ENCODE peak calls at places on chromosome 15, in ten cellular contexts. One of them, this sample, is unnamed.

GRCh38 chr15:57364282-57365007 is 11.9 kb upstream of the CGNL1 start:
- DNase-seq in NCI-H1092 treated with DMSO at 0.1 percent for 48 hours: no peak
- DNase-seq in GM23248: no peak
- DNase-seq in pulmonary artery endothelial cell: no peak
- DNase-seq in activated naive CD8-positive, alpha-beta T cell treated with anti-CD3 and anti-CD28 coated beads for 36 hours: no peak
- DNase-seq in ecto neural progenitor cell: no peak
- DNase-seq in A549: no peak
- DNase-seq in heart left ventricle: no peak
- DNase-seq in amniotic epithelial cell: peak
- DNase-seq in activated CD8-positive, alpha-beta memory T cell treated with anti-CD3 and anti-CD28 coated beads for 1 hour: no peak
- DNase-seq in this sample: peak

GRCh38 chr15:52857471-52857870 is 67.3 kb upstream of the ONECUT1 start:
- DNase-seq in pulmonary artery endothelial cell: no peak
- DNase-seq in A549: no peak
- DNase-seq in activated naive CD8-positive, alpha-beta T cell treated with anti-CD3 and anti-CD28 coated beads for 36 hours: no peak
- DNase-seq in amniotic epithelial cell: no peak
- DNase-seq in ecto neural progenitor cell: no peak
- DNase-seq in activated CD8-positive, alpha-beta memory T cell treated with anti-CD3 and anti-CD28 coated beads for 1 hour: no peak
- DNase-seq in GM23248: no peak
- DNase-seq in NCI-H1092 treated with DMSO at 0.1 percent for 48 hours: no peak
- DNase-seq in heart left ventricle: no peak
- DNase-seq in this sample: no peak

GRCh38 chr15:47961401-47962090 is 159.2 kb upstream of the SLC24A5 start:
- DNase-seq in ecto neural progenitor cell: no peak
- DNase-seq in heart left ventricle: no peak
- DNase-seq in NCI-H1092 treated with DMSO at 0.1 percent for 48 hours: peak
- DNase-seq in A549: no peak
- DNase-seq in GM23248: no peak
- DNase-seq in activated naive CD8-positive, alpha-beta T cell treated with anti-CD3 and anti-CD28 coated beads for 36 hours: peak
- DNase-seq in pulmonary artery endothelial cell: no peak
- DNase-seq in activated CD8-positive, alpha-beta memory T cell treated with anti-CD3 and anti-CD28 coated beads for 1 hour: no peak
- DNase-seq in amniotic epithelial cell: no peak
- DNase-seq in this sample: no peak

GRCh38 chr15:53448215-53449001 is 311.1 kb downstream of the WDR72 start:
- DNase-seq in GM23248: no peak
- DNase-seq in NCI-H1092 treated with DMSO at 0.1 percent for 48 hours: peak
- DNase-seq in heart left ventricle: no peak
- DNase-seq in activated naive CD8-positive, alpha-beta T cell treated with anti-CD3 and anti-CD28 coated beads for 36 hours: no peak
- DNase-seq in A549: no peak
- DNase-seq in amniotic epithelial cell: no peak
- DNase-seq in pulmonary artery endothelial cell: no peak
- DNase-seq in activated CD8-positive, alpha-beta memory T cell treated with anti-CD3 and anti-CD28 coated beads for 1 hour: no peak
- DNase-seq in ecto neural progenitor cell: no peak
- DNase-seq in this sample: no peak

GRCh38 chr15:57218826-57219576 is 157.3 kb upstream of the CGNL1 start:
- DNase-seq in activated naive CD8-positive, alpha-beta T cell treated with anti-CD3 and anti-CD28 coated beads for 36 hours: no peak
- DNase-seq in A549: peak
- DNase-seq in ecto neural progenitor cell: no peak
- DNase-seq in GM23248: peak
- DNase-seq in amniotic epithelial cell: peak
- DNase-seq in NCI-H1092 treated with DMSO at 0.1 percent for 48 hours: peak
- DNase-seq in pulmonary artery endothelial cell: no peak
- DNase-seq in heart left ventricle: no peak
- DNase-seq in activated CD8-positive, alpha-beta memory T cell treated with anti-CD3 and anti-CD28 coated beads for 1 hour: no peak
- DNase-seq in this sample: peak

GRCh38 chr15:22253676-22254408 is 173.5 kb downstream of the OR4M2 start:
- DNase-seq in NCI-H1092 treated with DMSO at 0.1 percent for 48 hours: no peak
- DNase-seq in activated naive CD8-positive, alpha-beta T cell treated with anti-CD3 and anti-CD28 coated beads for 36 hours: peak
- DNase-seq in GM23248: no peak
- DNase-seq in ecto neural progenitor cell: no peak
- DNase-seq in pulmonary artery endothelial cell: no peak
- DNase-seq in A549: no peak
- DNase-seq in activated CD8-positive, alpha-beta memory T cell treated with anti-CD3 and anti-CD28 coated beads for 1 hour: no peak
- DNase-seq in heart left ventricle: no peak
- DNase-seq in amniotic epithelial cell: no peak
- DNase-seq in this sample: no peak

GRCh38 chr15:38010390-38010789 is 76.0 kb downstream of the TMCO5A start:
- DNase-seq in GM23248: no peak
- DNase-seq in activated naive CD8-positive, alpha-beta T cell treated with anti-CD3 and anti-CD28 coated beads for 36 hours: no peak
- DNase-seq in amniotic epithelial cell: no peak
- DNase-seq in heart left ventricle: no peak
- DNase-seq in ecto neural progenitor cell: no peak
- DNase-seq in NCI-H1092 treated with DMSO at 0.1 percent for 48 hours: no peak
- DNase-seq in A549: no peak
- DNase-seq in activated CD8-positive, alpha-beta memory T cell treated with anti-CD3 and anti-CD28 coated beads for 1 hour: no peak
- DNase-seq in pulmonary artery endothelial cell: no peak
- DNase-seq in this sample: no peak

GRCh38 chr15:95141486-95141885 is 910.1 kb downstream of the MCTP2 start:
- DNase-seq in amniotic epithelial cell: peak
- DNase-seq in activated CD8-positive, alpha-beta memory T cell treated with anti-CD3 and anti-CD28 coated beads for 1 hour: no peak
- DNase-seq in heart left ventricle: no peak
- DNase-seq in GM23248: peak
- DNase-seq in NCI-H1092 treated with DMSO at 0.1 percent for 48 hours: no peak
- DNase-seq in ecto neural progenitor cell: no peak
- DNase-seq in activated naive CD8-positive, alpha-beta T cell treated with anti-CD3 and anti-CD28 coated beads for 36 hours: no peak
- DNase-seq in pulmonary artery endothelial cell: no peak
- DNase-seq in A549: no peak
- DNase-seq in this sample: peak

GRCh38 chr15:84142888-84143337 is 92.7 kb upstream of the GOLGA6L4 start:
- DNase-seq in heart left ventricle: peak
- DNase-seq in GM23248: peak
- DNase-seq in NCI-H1092 treated with DMSO at 0.1 percent for 48 hours: peak
- DNase-seq in activated CD8-positive, alpha-beta memory T cell treated with anti-CD3 and anti-CD28 coated beads for 1 hour: peak
- DNase-seq in ecto neural progenitor cell: peak
- DNase-seq in A549: peak
- DNase-seq in pulmonary artery endothelial cell: peak
- DNase-seq in activated naive CD8-positive, alpha-beta T cell treated with anti-CD3 and anti-CD28 coated beads for 36 hours: peak
- DNase-seq in amniotic epithelial cell: peak
- DNase-seq in this sample: peak

GRCh38 chr15:85150130-85150480 is 168.4 kb downstream of the PDE8A start:
- DNase-seq in NCI-H1092 treated with DMSO at 0.1 percent for 48 hours: no peak
- DNase-seq in GM23248: no peak
- DNase-seq in ecto neural progenitor cell: no peak
- DNase-seq in activated CD8-positive, alpha-beta memory T cell treated with anti-CD3 and anti-CD28 coated beads for 1 hour: no peak
- DNase-seq in activated naive CD8-positive, alpha-beta T cell treated with anti-CD3 and anti-CD28 coated beads for 36 hours: no peak
- DNase-seq in pulmonary artery endothelial cell: no peak
- DNase-seq in A549: no peak
- DNase-seq in amniotic epithelial cell: no peak
- DNase-seq in heart left ventricle: no peak
- DNase-seq in this sample: peak

GRCh38 chr15:47861186-47861585 is 143.9 kb downstream of the SEMA6D start:
- DNase-seq in NCI-H1092 treated with DMSO at 0.1 percent for 48 hours: no peak
- DNase-seq in activated naive CD8-positive, alpha-beta T cell treated with anti-CD3 and anti-CD28 coated beads for 36 hours: no peak
- DNase-seq in A549: no peak
- DNase-seq in ecto neural progenitor cell: no peak
- DNase-seq in heart left ventricle: no peak
- DNase-seq in GM23248: no peak
- DNase-seq in activated CD8-positive, alpha-beta memory T cell treated with anti-CD3 and anti-CD28 coated beads for 1 hour: no peak
- DNase-seq in amniotic epithelial cell: no peak
- DNase-seq in pulmonary artery endothelial cell: no peak
- DNase-seq in this sample: no peak

GRCh38 chr15:89367485-89368451 is 33.1 kb upstream of the POLG start:
- DNase-seq in activated CD8-positive, alpha-beta memory T cell treated with anti-CD3 and anti-CD28 coated beads for 1 hour: no peak
- DNase-seq in NCI-H1092 treated with DMSO at 0.1 percent for 48 hours: peak
- DNase-seq in amniotic epithelial cell: no peak
- DNase-seq in heart left ventricle: no peak
- DNase-seq in activated naive CD8-positive, alpha-beta T cell treated with anti-CD3 and anti-CD28 coated beads for 36 hours: no peak
- DNase-seq in ecto neural progenitor cell: peak
- DNase-seq in pulmonary artery endothelial cell: no peak
- DNase-seq in GM23248: no peak
- DNase-seq in A549: peak
- DNase-seq in this sample: no peak

GRCh38 chr15:96354731-96355560 is 24.4 kb downstream of the NR2F2 start:
- DNase-seq in ecto neural progenitor cell: no peak
- DNase-seq in amniotic epithelial cell: peak
- DNase-seq in pulmonary artery endothelial cell: no peak
- DNase-seq in A549: peak
- DNase-seq in activated naive CD8-positive, alpha-beta T cell treated with anti-CD3 and anti-CD28 coated beads for 36 hours: no peak
- DNase-seq in activated CD8-positive, alpha-beta memory T cell treated with anti-CD3 and anti-CD28 coated beads for 1 hour: no peak
- DNase-seq in GM23248: peak
- DNase-seq in heart left ventricle: no peak
- DNase-seq in NCI-H1092 treated with DMSO at 0.1 percent for 48 hours: no peak
- DNase-seq in this sample: peak

GRCh38 chr15:28918141-28918983 is 32.6 kb downstream of the APBA2 start:
- DNase-seq in A549: peak
- DNase-seq in heart left ventricle: no peak
- DNase-seq in amniotic epithelial cell: peak
- DNase-seq in activated naive CD8-positive, alpha-beta T cell treated with anti-CD3 and anti-CD28 coated beads for 36 hours: no peak
- DNase-seq in ecto neural progenitor cell: peak
- DNase-seq in GM23248: no peak
- DNase-seq in pulmonary artery endothelial cell: no peak
- DNase-seq in NCI-H1092 treated with DMSO at 0.1 percent for 48 hours: no peak
- DNase-seq in activated CD8-positive, alpha-beta memory T cell treated with anti-CD3 and anti-CD28 coated beads for 1 hour: no peak
- DNase-seq in this sample: no peak

GRCh38 chr15:81056276-81056675 is 55.6 kb downstream of the TLNRD1 start:
- DNase-seq in ecto neural progenitor cell: no peak
- DNase-seq in NCI-H1092 treated with DMSO at 0.1 percent for 48 hours: no peak
- DNase-seq in activated naive CD8-positive, alpha-beta T cell treated with anti-CD3 and anti-CD28 coated beads for 36 hours: no peak
- DNase-seq in GM23248: no peak
- DNase-seq in amniotic epithelial cell: no peak
- DNase-seq in pulmonary artery endothelial cell: no peak
- DNase-seq in activated CD8-positive, alpha-beta memory T cell treated with anti-CD3 and anti-CD28 coated beads for 1 hour: no peak
- DNase-seq in A549: no peak
- DNase-seq in heart left ventricle: no peak
- DNase-seq in this sample: no peak

GRCh38 chr15:72131922-72132321 is 13.7 kb downstream of the SENP8 start:
- DNase-seq in heart left ventricle: no peak
- DNase-seq in activated CD8-positive, alpha-beta memory T cell treated with anti-CD3 and anti-CD28 coated beads for 1 hour: no peak
- DNase-seq in ecto neural progenitor cell: no peak
- DNase-seq in amniotic epithelial cell: no peak
- DNase-seq in A549: no peak
- DNase-seq in GM23248: no peak
- DNase-seq in pulmonary artery endothelial cell: no peak
- DNase-seq in NCI-H1092 treated with DMSO at 0.1 percent for 48 hours: no peak
- DNase-seq in activated naive CD8-positive, alpha-beta T cell treated with anti-CD3 and anti-CD28 coated beads for 36 hours: no peak
- DNase-seq in this sample: no peak

GRCh38 chr15:39506146-39506545 is 74.7 kb upstream of the THBS1 start:
- DNase-seq in pulmonary artery endothelial cell: no peak
- DNase-seq in ecto neural progenitor cell: no peak
- DNase-seq in amniotic epithelial cell: peak
- DNase-seq in NCI-H1092 treated with DMSO at 0.1 percent for 48 hours: no peak
- DNase-seq in GM23248: peak
- DNase-seq in activated CD8-positive, alpha-beta memory T cell treated with anti-CD3 and anti-CD28 coated beads for 1 hour: no peak
- DNase-seq in activated naive CD8-positive, alpha-beta T cell treated with anti-CD3 and anti-CD28 coated beads for 36 hours: no peak
- DNase-seq in heart left ventricle: no peak
- DNase-seq in A549: no peak
- DNase-seq in this sample: peak

GRCh38 chr15:81303241-81304225 is 20.4 kb downstream of the STARD5 start:
- DNase-seq in activated naive CD8-positive, alpha-beta T cell treated with anti-CD3 and anti-CD28 coated beads for 36 hours: no peak
- DNase-seq in ecto neural progenitor cell: no peak
- DNase-seq in A549: no peak
- DNase-seq in NCI-H1092 treated with DMSO at 0.1 percent for 48 hours: no peak
- DNase-seq in pulmonary artery endothelial cell: no peak
- DNase-seq in heart left ventricle: no peak
- DNase-seq in amniotic epithelial cell: peak
- DNase-seq in activated CD8-positive, alpha-beta memory T cell treated with anti-CD3 and anti-CD28 coated beads for 1 hour: no peak
- DNase-seq in GM23248: no peak
- DNase-seq in this sample: peak

GRCh38 chr15:101182215-101182614 is 69.6 kb downstream of the CHSY1 start:
- DNase-seq in GM23248: no peak
- DNase-seq in NCI-H1092 treated with DMSO at 0.1 percent for 48 hours: no peak
- DNase-seq in A549: no peak
- DNase-seq in activated naive CD8-positive, alpha-beta T cell treated with anti-CD3 and anti-CD28 coated beads for 36 hours: no peak
- DNase-seq in amniotic epithelial cell: no peak
- DNase-seq in activated CD8-positive, alpha-beta memory T cell treated with anti-CD3 and anti-CD28 coated beads for 1 hour: no peak
- DNase-seq in heart left ventricle: no peak
- DNase-seq in pulmonary artery endothelial cell: no peak
- DNase-seq in ecto neural progenitor cell: no peak
- DNase-seq in this sample: no peak

GRCh38 chr15:44801797-44802196 is 65.5 kb downstream of the TRIM69 start:
- DNase-seq in ecto neural progenitor cell: no peak
- DNase-seq in pulmonary artery endothelial cell: no peak
- DNase-seq in A549: no peak
- DNase-seq in GM23248: no peak
- DNase-seq in activated CD8-positive, alpha-beta memory T cell treated with anti-CD3 and anti-CD28 coated beads for 1 hour: no peak
- DNase-seq in heart left ventricle: no peak
- DNase-seq in amniotic epithelial cell: peak
- DNase-seq in NCI-H1092 treated with DMSO at 0.1 percent for 48 hours: no peak
- DNase-seq in activated naive CD8-positive, alpha-beta T cell treated with anti-CD3 and anti-CD28 coated beads for 36 hours: no peak
- DNase-seq in this sample: no peak

GRCh38 chr15:82165948-82166376 is 96.6 kb downstream of the EFL1 start:
- DNase-seq in GM23248: no peak
- DNase-seq in heart left ventricle: no peak
- DNase-seq in NCI-H1092 treated with DMSO at 0.1 percent for 48 hours: no peak
- DNase-seq in activated naive CD8-positive, alpha-beta T cell treated with anti-CD3 and anti-CD28 coated beads for 36 hours: no peak
- DNase-seq in ecto neural progenitor cell: no peak
- DNase-seq in A549: no peak
- DNase-seq in activated CD8-positive, alpha-beta memory T cell treated with anti-CD3 and anti-CD28 coated beads for 1 hour: no peak
- DNase-seq in pulmonary artery endothelial cell: no peak
- DNase-seq in amniotic epithelial cell: no peak
- DNase-seq in this sample: peak

GRCh38 chr15:59687831-59688230 is 1.3 kb downstream of the BNIP2 start:
- DNase-seq in activated CD8-positive, alpha-beta memory T cell treated with anti-CD3 and anti-CD28 coated beads for 1 hour: no peak
- DNase-seq in NCI-H1092 treated with DMSO at 0.1 percent for 48 hours: no peak
- DNase-seq in activated naive CD8-positive, alpha-beta T cell treated with anti-CD3 and anti-CD28 coated beads for 36 hours: peak
- DNase-seq in A549: no peak
- DNase-seq in amniotic epithelial cell: peak
- DNase-seq in GM23248: peak
- DNase-seq in heart left ventricle: no peak
- DNase-seq in ecto neural progenitor cell: no peak
- DNase-seq in pulmonary artery endothelial cell: no peak
- DNase-seq in this sample: peak

GRCh38 chr15:88749699-88750098 is 53.5 kb upstream of the ACAN start:
- DNase-seq in amniotic epithelial cell: no peak
- DNase-seq in A549: peak
- DNase-seq in pulmonary artery endothelial cell: no peak
- DNase-seq in NCI-H1092 treated with DMSO at 0.1 percent for 48 hours: no peak
- DNase-seq in ecto neural progenitor cell: no peak
- DNase-seq in activated CD8-positive, alpha-beta memory T cell treated with anti-CD3 and anti-CD28 coated beads for 1 hour: no peak
- DNase-seq in heart left ventricle: no peak
- DNase-seq in GM23248: no peak
- DNase-seq in activated naive CD8-positive, alpha-beta T cell treated with anti-CD3 and anti-CD28 coated beads for 36 hours: no peak
- DNase-seq in this sample: no peak

GRCh38 chr15:100760357-100760903 is 119.2 kb upstream of the ALDH1A3 start:
- DNase-seq in amniotic epithelial cell: no peak
- DNase-seq in NCI-H1092 treated with DMSO at 0.1 percent for 48 hours: no peak
- DNase-seq in pulmonary artery endothelial cell: no peak
- DNase-seq in GM23248: no peak
- DNase-seq in activated naive CD8-positive, alpha-beta T cell treated with anti-CD3 and anti-CD28 coated beads for 36 hours: no peak
- DNase-seq in ecto neural progenitor cell: no peak
- DNase-seq in A549: peak
- DNase-seq in heart left ventricle: no peak
- DNase-seq in activated CD8-positive, alpha-beta memory T cell treated with anti-CD3 and anti-CD28 coated beads for 1 hour: no peak
- DNase-seq in this sample: no peak

GRCh38 chr15:26179906-26180305 is 316.8 kb upstream of the ATP10A start:
- DNase-seq in NCI-H1092 treated with DMSO at 0.1 percent for 48 hours: peak
- DNase-seq in activated CD8-positive, alpha-beta memory T cell treated with anti-CD3 and anti-CD28 coated beads for 1 hour: no peak
- DNase-seq in GM23248: peak
- DNase-seq in ecto neural progenitor cell: peak
- DNase-seq in amniotic epithelial cell: no peak
- DNase-seq in pulmonary artery endothelial cell: no peak
- DNase-seq in A549: peak
- DNase-seq in heart left ventricle: no peak
- DNase-seq in activated naive CD8-positive, alpha-beta T cell treated with anti-CD3 and anti-CD28 coated beads for 36 hours: no peak
- DNase-seq in this sample: no peak

GRCh38 chr15:97909291-97909891 is 51.1 kb upstream of the ARRDC4 start:
- DNase-seq in activated naive CD8-positive, alpha-beta T cell treated with anti-CD3 and anti-CD28 coated beads for 36 hours: peak
- DNase-seq in NCI-H1092 treated with DMSO at 0.1 percent for 48 hours: peak
- DNase-seq in heart left ventricle: no peak
- DNase-seq in pulmonary artery endothelial cell: no peak
- DNase-seq in activated CD8-positive, alpha-beta memory T cell treated with anti-CD3 and anti-CD28 coated beads for 1 hour: peak
- DNase-seq in ecto neural progenitor cell: peak
- DNase-seq in A549: peak
- DNase-seq in GM23248: peak
- DNase-seq in amniotic epithelial cell: peak
- DNase-seq in this sample: peak

GRCh38 chr15:38154255-38154654 is 98.4 kb upstream of the SPRED1 start:
- DNase-seq in ecto neural progenitor cell: no peak
- DNase-seq in GM23248: no peak
- DNase-seq in A549: no peak
- DNase-seq in pulmonary artery endothelial cell: no peak
- DNase-seq in amniotic epithelial cell: no peak
- DNase-seq in activated naive CD8-positive, alpha-beta T cell treated with anti-CD3 and anti-CD28 coated beads for 36 hours: no peak
- DNase-seq in heart left ventricle: no peak
- DNase-seq in NCI-H1092 treated with DMSO at 0.1 percent for 48 hours: no peak
- DNase-seq in activated CD8-positive, alpha-beta memory T cell treated with anti-CD3 and anti-CD28 coated beads for 1 hour: no peak
- DNase-seq in this sample: no peak

GRCh38 chr15:64324513-64324912 is 31.5 kb downstream of the CSNK1G1 start:
- DNase-seq in GM23248: peak
- DNase-seq in NCI-H1092 treated with DMSO at 0.1 percent for 48 hours: no peak
- DNase-seq in heart left ventricle: no peak
- DNase-seq in A549: no peak
- DNase-seq in ecto neural progenitor cell: no peak
- DNase-seq in activated naive CD8-positive, alpha-beta T cell treated with anti-CD3 and anti-CD28 coated beads for 36 hours: no peak
- DNase-seq in pulmonary artery endothelial cell: no peak
- DNase-seq in amniotic epithelial cell: peak
- DNase-seq in activated CD8-positive, alpha-beta memory T cell treated with anti-CD3 and anti-CD28 coated beads for 1 hour: no peak
- DNase-seq in this sample: peak

This sample was measured in IMR-90.